ENCODE peak calls at places on chromosomes 12 and 14, in five cellular contexts. V, M, C, R and T are unnamed samples. For H3K4me1, the result is how much of the 10 kb centered on the place peaks cover.

GRCh38 chr14:22836301-22837058 is at the start of gene MMP14:
- DNase-seq in V (peak), M (peak), C (no peak), R (no peak), T (peak)

GRCh38 chr14:55698051-55698450 is 118.0 kb downstream of the KTN1 start:
- DNase-seq in V (no peak), M (no peak), C (no peak), R (peak), T (peak)

GRCh38 chr12:121123488-121123887 is 9.2 kb upstream of the P2RX7 start:
- DNase-seq in V (no peak), M (no peak), C (no peak), R (no peak), T (no peak)

GRCh38 chr12:52582971-52583456 is 9.4 kb upstream of the KRT74 start:
- DNase-seq in V (peak), M (peak), C (peak), R (peak), T (peak)

GRCh38 chr14:71586131-71586893 is 345.9 kb upstream of the RGS6 start:
- DNase-seq in V (peak), M (no peak), C (no peak), R (no peak), T (no peak)

GRCh38 chr12:3168775-3169221 is 91.6 kb downstream of the TSPAN9 start:
- DNase-seq in V (peak), M (no peak), C (peak), R (peak), T (no peak)

GRCh38 chr12:130013771-130014484 is 110.1 kb upstream of the TMEM132D start:
- DNase-seq in V (no peak), M (peak), C (no peak), R (peak), T (peak)

GRCh38 chr12:104710940-104711725 is 247.0 kb downstream of the SLC41A2 start:
- DNase-seq in V (no peak), M (no peak), C (no peak), R (no peak), T (no peak)

GRCh38 chr12:107780298-107780697 is 5.8 kb downstream of the ASCL4 start:
- DNase-seq in V (no peak), M (no peak), C (no peak), R (no peak), T (no peak)

GRCh38 chr14:88698651-88699050 is 94.1 kb downstream of the EML5 start:
- DNase-seq in V (no peak), M (no peak), C (peak), R (no peak), T (no peak)

GRCh38 chr12:48379784-48380183 is 29.1 kb upstream of the ZNF641 start:
- DNase-seq in V (no peak), M (no peak), C (no peak), R (no peak), T (no peak)

GRCh38 chr12:89309452-89309802 is 42.9 kb downstream of the DUSP6 start:
- DNase-seq in V (peak), M (no peak), C (no peak), R (no peak), T (no peak)

GRCh38 chr12:16021666-16022065 is 110.5 kb downstream of the DERA start:
- DNase-seq in V (no peak), M (no peak), C (no peak), R (no peak), T (peak)

GRCh38 chr14:63468273-63468672 is 74.9 kb downstream of the PPP2R5E start:
- DNase-seq in V (no peak), M (no peak), C (peak), R (peak), T (no peak)

GRCh38 chr12:124734224-124734788 is 129.4 kb downstream of the SCARB1 start:
- DNase-seq in V (peak), M (peak), C (no peak), R (peak), T (no peak)

GRCh38 chr12:132313182-132313581 is 16.2 kb downstream of the GALNT9 start:
- DNase-seq in V (no peak), M (no peak), C (no peak), R (no peak), T (no peak)

GRCh38 chr12:129788506-129788905 is 115.3 kb downstream of the TMEM132D start:
- DNase-seq in V (no peak), M (no peak), C (no peak), R (no peak), T (no peak)

GRCh38 chr12:124379938-124380754 is 85.3 kb downstream of the RFLNA start:
- DNase-seq in V (peak), M (no peak), C (no peak), R (peak), T (no peak)

GRCh38 chr14:20714593-20715250 is 26.2 kb downstream of the ANG start:
- DNase-seq in V (no peak), M (no peak), C (no peak), R (no peak), T (peak)

GRCh38 chr12:110846615-110847566 is at the start of gene CCDC63:
- DNase-seq in V (peak), M (peak), C (peak), R (peak), T (peak)

GRCh38 chr14:37036669-37037341 is 135.6 kb downstream of the SLC25A21 start:
- DNase-seq in V (no peak), M (no peak), C (no peak), R (no peak), T (no peak)

GRCh38 chr12:44031472-44032185 is 195.7 kb downstream of the TMEM117 start:
- DNase-seq in V (no peak), M (no peak), C (no peak), R (no peak), T (no peak)

GRCh38 chr12:75862692-75863471 is 168.7 kb downstream of the PHLDA1 start:
- DNase-seq in V (peak), M (no peak), C (peak), R (peak), T (no peak)

GRCh38 chr14:22896760-22897159 is 13.7 kb downstream of the REM2 start:
- DNase-seq in V (no peak), M (no peak), C (no peak), R (no peak), T (no peak)

GRCh38 chr12:79883216-79883615 is 51.7 kb downstream of the PPP1R12A start:
- DNase-seq in V (peak), M (no peak), C (no peak), R (no peak), T (no peak)
- H3K4me1 ChIP-seq in V (under half), M (under half), C (under half), R (under half), T (under half)

GRCh38 chr14:104579507-104579906 is at the start of gene C14orf180:
- DNase-seq in V (no peak), M (no peak), C (no peak), R (no peak), T (peak)
- H3K4me1 ChIP-seq in V (under half), M (under half), C (under half), R (under half), T (under half)

GRCh38 chr12:65187665-65188064 is 18.3 kb downstream of the LEMD3 start:
- DNase-seq in V (no peak), M (no peak), C (no peak), R (no peak), T (no peak)
- H3K4me1 ChIP-seq in V (under half), M (under half), C (under half), R (under half), T (under half)

GRCh38 chr14:99527427-99528076 is 46.3 kb downstream of the CCNK start:
- DNase-seq in V (no peak), M (no peak), C (no peak), R (no peak), T (no peak)
- H3K4me1 ChIP-seq in V (half or more), M (under half), C (under half), R (half or more), T (under half)